ENCODE peak calls at places on chromosomes 5 and 9, in five cellular contexts. I is astrocyte of the cerebellum, X is neural crest cell, T is uterus, Q is fibroblast of the aortic adventitia. E is an unnamed sample.
A peak's percentile ranks its signal among the peaks of the same experiment; 100 is the strongest.

GRCh38 chr5:79526493-79526892 is 12.6 kb upstream of the HOMER1 start:
- DNase-seq in Q (no peak), I (no peak), T (no peak), X (no peak), E (no peak)

GRCh38 chr9:133771486-133772482 is 33.6 kb upstream of the SARDH start:
- DNase-seq in I (no peak), X (no peak), Q (no peak), T (peak; percentile 11), E (no peak)

GRCh38 chr5:163377982-163378381 is 59.4 kb upstream of the CCNG1 start:
- DNase-seq in I (no peak), Q (no peak), X (no peak), T (no peak), E (no peak)

GRCh38 chr5:72125931-72126620 is 18.8 kb downstream of the MAP1B start:
- DNase-seq in T (no peak), Q (no peak), X (no peak), I (no peak), E (peak; percentile 80)

GRCh38 chr5:87102841-87103240 is 164.8 kb upstream of the RASA1 start:
- DNase-seq in I (no peak), T (no peak), X (no peak), Q (no peak), E (no peak)

GRCh38 chr9:136494531-136495215 is 11.8 kb upstream of the SEC16A start:
- DNase-seq in T (no peak), I (no peak), Q (no peak), X (no peak), E (no peak)

GRCh38 chr5:151155149-151155776 is 2.3 kb downstream of the ANXA6 start:
- DNase-seq in I (no peak), X (no peak), Q (no peak), T (no peak), E (no peak)

GRCh38 chr5:149831492-149831891 is 101.4 kb downstream of the PPARGC1B start:
- DNase-seq in X (no peak), I (no peak), T (no peak), Q (peak; percentile 22), E (peak; percentile 65)

GRCh38 chr5:151456321-151456940 is 9.0 kb downstream of the SLC36A1 start:
- DNase-seq in X (no peak), T (no peak), Q (no peak), I (no peak), E (no peak)

GRCh38 chr5:157533011-157533481 is 42.5 kb downstream of the ADAM19 start:
- DNase-seq in T (no peak), Q (no peak), I (no peak), X (no peak), E (no peak)

GRCh38 chr5:94010814-94011213 is 269.4 kb upstream of the POU5F2 start:
- DNase-seq in X (no peak), Q (no peak), I (no peak), T (no peak), E (no peak)

GRCh38 chr5:86806206-86806605 is 188.5 kb downstream of the COX7C start:
- DNase-seq in I (no peak), X (no peak), Q (no peak), T (no peak), E (peak; percentile 4)

GRCh38 chr5:172123269-172123692 is 64.7 kb downstream of the STK10 start:
- DNase-seq in T (no peak), X (no peak), Q (peak; percentile 91), I (peak; percentile 65), E (peak; percentile 67)

GRCh38 chr5:99169309-99169708 is 240.5 kb upstream of the CHD1 start:
- DNase-seq in T (no peak), X (no peak), Q (peak; percentile 1), I (peak; percentile 28), E (peak; percentile 6)

GRCh38 chr9:121699271-121700164 is 48.1 kb downstream of the DAB2IP start:
- DNase-seq in Q (peak; percentile 40), T (peak; percentile 63), X (peak; percentile 40), I (peak; percentile 37), E (peak; percentile 63)

GRCh38 chr9:137445930-137446431 is 4.8 kb upstream of the ENTPD8 start:
- DNase-seq in I (no peak), Q (peak; percentile 40), X (no peak), T (no peak), E (no peak)

GRCh38 chr5:171415115-171415730 is 4.2 kb upstream of the FGF18 start:
- DNase-seq in X (no peak), T (no peak), I (peak; percentile 78), Q (peak; percentile 88), E (peak; percentile 42)

GRCh38 chr5:123456242-123456641 is 33.0 kb upstream of the CEP120 start:
- DNase-seq in I (no peak), Q (no peak), X (no peak), T (no peak), E (no peak)

GRCh38 chr9:129235931-129236331 is 57.9 kb upstream of the IER5L start:
- DNase-seq in T (no peak), Q (no peak), I (no peak), X (no peak), E (no peak)

GRCh38 chr9:76138360-76138759 is 247.9 kb downstream of the PCSK5 start:
- DNase-seq in X (no peak), Q (no peak), I (no peak), T (no peak), E (no peak)

GRCh38 chr5:53191766-53192165 is 82.2 kb upstream of the MOCS2 start:
- DNase-seq in X (no peak), Q (no peak), T (no peak), I (no peak), E (peak; percentile 25)

GRCh38 chr9:414595-414994 is 199.9 kb downstream of the DOCK8 start:
- DNase-seq in Q (no peak), T (no peak), X (no peak), I (no peak), E (no peak)

GRCh38 chr5:75242067-75242466 is 5.4 kb upstream of the ANKRD31 start:
- DNase-seq in I (no peak), Q (no peak), T (no peak), X (no peak), E (no peak)

GRCh38 chr5:89338935-89339334 is 456.0 kb upstream of the MEF2C start:
- DNase-seq in T (no peak), Q (peak; percentile 74), X (no peak), I (peak; percentile 62), E (peak; percentile 88)

GRCh38 chr5:150112211-150113046 is 26.1 kb upstream of the CSF1R start:
- DNase-seq in Q (peak; percentile 89), I (peak; percentile 87), T (peak; percentile 75), X (no peak), E (peak; percentile 99)

GRCh38 chr5:180135128-180135955 is 63.8 kb upstream of the RNF130 start:
- DNase-seq in X (no peak), I (no peak), T (no peak), Q (peak; percentile 27), E (peak; percentile 87)

GRCh38 chr5:73946278-73946677 is 320.3 kb downstream of the ARHGEF28 start:
- DNase-seq in I (no peak), X (no peak), T (no peak), Q (no peak), E (no peak)

GRCh38 chr9:32455738-32456137 is 70.3 kb downstream of the RIGI start:
- DNase-seq in I (no peak), T (no peak), Q (peak; percentile 60), X (no peak), E (no peak)

GRCh38 chr9:26687421-26687820 is 205.2 kb downstream of the CAAP1 start:
- DNase-seq in T (no peak), X (no peak), I (no peak), Q (no peak), E (peak; percentile 42)

GRCh38 chr9:37944671-37945481 is 40.9 kb upstream of the SLC25A51 start:
- DNase-seq in Q (no peak), X (no peak), T (no peak), I (no peak), E (peak; percentile 97)

E was measured in M059J.